ENCODE peak calls at places on chromosomes 11 and 22, in five cellular contexts. One of them, this sample, is unnamed.

GRCh38 chr11:57349491-57350274 is 11.5 kb downstream of the P2RX3 start:
- DNase-seq in stromal cell of bone marrow: no peak
- DNase-seq in activated naive CD8-positive, alpha-beta T cell treated with anti-CD3 and anti-CD28 coated beads for 36 hours: peak
- DNase-seq in cardiac septum: peak
- DNase-seq in caudate nucleus: peak
- DNase-seq in this sample: peak

GRCh38 chr11:134712228-134713145 is 300.4 kb upstream of the B3GAT1 start:
- DNase-seq in stromal cell of bone marrow: no peak
- DNase-seq in cardiac septum: no peak
- DNase-seq in caudate nucleus: no peak
- DNase-seq in activated naive CD8-positive, alpha-beta T cell treated with anti-CD3 and anti-CD28 coated beads for 36 hours: no peak
- DNase-seq in this sample: no peak

GRCh38 chr11:112012877-112013276 is 12.3 kb upstream of the DLAT start:
- DNase-seq in cardiac septum: no peak
- DNase-seq in caudate nucleus: no peak
- DNase-seq in activated naive CD8-positive, alpha-beta T cell treated with anti-CD3 and anti-CD28 coated beads for 36 hours: no peak
- DNase-seq in stromal cell of bone marrow: no peak
- DNase-seq in this sample: no peak

GRCh38 chr11:116901211-116901610 is 63.8 kb upstream of the APOA1 start:
- DNase-seq in cardiac septum: peak
- DNase-seq in caudate nucleus: no peak
- DNase-seq in stromal cell of bone marrow: no peak
- DNase-seq in activated naive CD8-positive, alpha-beta T cell treated with anti-CD3 and anti-CD28 coated beads for 36 hours: no peak
- DNase-seq in this sample: no peak

GRCh38 chr22:23892626-23893445 is 1.3 kb upstream of the MIF start:
- DNase-seq in activated naive CD8-positive, alpha-beta T cell treated with anti-CD3 and anti-CD28 coated beads for 36 hours: no peak
- DNase-seq in cardiac septum: no peak
- DNase-seq in caudate nucleus: no peak
- DNase-seq in stromal cell of bone marrow: no peak
- DNase-seq in this sample: no peak

GRCh38 chr11:69213964-69214363 is 58.2 kb downstream of the SMIM38 start:
- DNase-seq in activated naive CD8-positive, alpha-beta T cell treated with anti-CD3 and anti-CD28 coated beads for 36 hours: no peak
- DNase-seq in cardiac septum: peak
- DNase-seq in stromal cell of bone marrow: no peak
- DNase-seq in caudate nucleus: no peak
- DNase-seq in this sample: no peak

GRCh38 chr11:130301002-130301401 is 13.7 kb downstream of the ZBTB44 start:
- DNase-seq in stromal cell of bone marrow: no peak
- DNase-seq in cardiac septum: no peak
- DNase-seq in caudate nucleus: no peak
- DNase-seq in activated naive CD8-positive, alpha-beta T cell treated with anti-CD3 and anti-CD28 coated beads for 36 hours: no peak
- DNase-seq in this sample: no peak

GRCh38 chr11:7575841-7576451 is 62.1 kb downstream of the PPFIBP2 start:
- DNase-seq in activated naive CD8-positive, alpha-beta T cell treated with anti-CD3 and anti-CD28 coated beads for 36 hours: peak
- DNase-seq in stromal cell of bone marrow: no peak
- DNase-seq in caudate nucleus: no peak
- DNase-seq in cardiac septum: no peak
- DNase-seq in this sample: no peak

GRCh38 chr11:45930951-45931563 is 8.6 kb downstream of the LARGE2 start:
- DNase-seq in activated naive CD8-positive, alpha-beta T cell treated with anti-CD3 and anti-CD28 coated beads for 36 hours: no peak
- DNase-seq in stromal cell of bone marrow: no peak
- DNase-seq in cardiac septum: no peak
- DNase-seq in caudate nucleus: no peak
- DNase-seq in this sample: no peak

GRCh38 chr11:112666253-112666652 is 295.0 kb upstream of the NCAM1 start:
- DNase-seq in activated naive CD8-positive, alpha-beta T cell treated with anti-CD3 and anti-CD28 coated beads for 36 hours: no peak
- DNase-seq in cardiac septum: no peak
- DNase-seq in stromal cell of bone marrow: no peak
- DNase-seq in caudate nucleus: no peak
- DNase-seq in this sample: no peak

GRCh38 chr22:22201185-22201924 is 43.2 kb upstream of the VPREB1 start:
- DNase-seq in stromal cell of bone marrow: no peak
- DNase-seq in cardiac septum: no peak
- DNase-seq in activated naive CD8-positive, alpha-beta T cell treated with anti-CD3 and anti-CD28 coated beads for 36 hours: peak
- DNase-seq in caudate nucleus: peak
- DNase-seq in this sample: no peak

GRCh38 chr11:32090774-32091370 is at the start of gene RCN1:
- DNase-seq in activated naive CD8-positive, alpha-beta T cell treated with anti-CD3 and anti-CD28 coated beads for 36 hours: peak
- DNase-seq in cardiac septum: peak
- DNase-seq in caudate nucleus: no peak
- DNase-seq in stromal cell of bone marrow: peak
- DNase-seq in this sample: no peak

GRCh38 chr11:57978686-57979531 is 44.8 kb upstream of the OR9Q1 start:
- DNase-seq in activated naive CD8-positive, alpha-beta T cell treated with anti-CD3 and anti-CD28 coated beads for 36 hours: no peak
- DNase-seq in cardiac septum: no peak
- DNase-seq in caudate nucleus: no peak
- DNase-seq in stromal cell of bone marrow: peak
- DNase-seq in this sample: no peak

GRCh38 chr11:64654958-64655541 is 64.0 kb downstream of the SLC22A12 start:
- DNase-seq in caudate nucleus: no peak
- DNase-seq in stromal cell of bone marrow: no peak
- DNase-seq in activated naive CD8-positive, alpha-beta T cell treated with anti-CD3 and anti-CD28 coated beads for 36 hours: no peak
- DNase-seq in cardiac septum: no peak
- DNase-seq in this sample: no peak

GRCh38 chr11:12789574-12789973 is 115.4 kb downstream of the TEAD1 start:
- DNase-seq in stromal cell of bone marrow: no peak
- DNase-seq in cardiac septum: no peak
- DNase-seq in activated naive CD8-positive, alpha-beta T cell treated with anti-CD3 and anti-CD28 coated beads for 36 hours: no peak
- DNase-seq in caudate nucleus: no peak
- DNase-seq in this sample: no peak

GRCh38 chr22:36383110-36383581 is 4.6 kb downstream of the MYH9 start:
- DNase-seq in cardiac septum: no peak
- DNase-seq in activated naive CD8-positive, alpha-beta T cell treated with anti-CD3 and anti-CD28 coated beads for 36 hours: peak
- DNase-seq in caudate nucleus: no peak
- DNase-seq in stromal cell of bone marrow: no peak
- DNase-seq in this sample: no peak

GRCh38 chr11:44623321-44623715 is 57.9 kb downstream of the CD82 start:
- DNase-seq in cardiac septum: peak
- DNase-seq in caudate nucleus: no peak
- DNase-seq in stromal cell of bone marrow: no peak
- DNase-seq in activated naive CD8-positive, alpha-beta T cell treated with anti-CD3 and anti-CD28 coated beads for 36 hours: no peak
- DNase-seq in this sample: no peak

GRCh38 chr11:69162505-69162904 is 6.8 kb downstream of the SMIM38 start:
- DNase-seq in activated naive CD8-positive, alpha-beta T cell treated with anti-CD3 and anti-CD28 coated beads for 36 hours: no peak
- DNase-seq in cardiac septum: no peak
- DNase-seq in stromal cell of bone marrow: no peak
- DNase-seq in caudate nucleus: no peak
- DNase-seq in this sample: no peak

GRCh38 chr22:30392661-30393321 is 4.0 kb upstream of the SEC14L2 start:
- DNase-seq in stromal cell of bone marrow: no peak
- DNase-seq in activated naive CD8-positive, alpha-beta T cell treated with anti-CD3 and anti-CD28 coated beads for 36 hours: no peak
- DNase-seq in cardiac septum: no peak
- DNase-seq in caudate nucleus: no peak
- DNase-seq in this sample: no peak

GRCh38 chr22:48744967-48745841 is 1082.5 kb downstream of the BRD1 start:
- DNase-seq in activated naive CD8-positive, alpha-beta T cell treated with anti-CD3 and anti-CD28 coated beads for 36 hours: no peak
- DNase-seq in cardiac septum: peak
- DNase-seq in stromal cell of bone marrow: no peak
- DNase-seq in caudate nucleus: no peak
- DNase-seq in this sample: no peak

GRCh38 chr11:73141031-73141308 is 1.1 kb downstream of the FCHSD2 start:
- DNase-seq in stromal cell of bone marrow: no peak
- DNase-seq in cardiac septum: no peak
- DNase-seq in caudate nucleus: no peak
- DNase-seq in activated naive CD8-positive, alpha-beta T cell treated with anti-CD3 and anti-CD28 coated beads for 36 hours: peak
- DNase-seq in this sample: no peak

GRCh38 chr11:29231991-29232390 is 784.8 kb downstream of the KCNA4 start:
- DNase-seq in activated naive CD8-positive, alpha-beta T cell treated with anti-CD3 and anti-CD28 coated beads for 36 hours: no peak
- DNase-seq in caudate nucleus: no peak
- DNase-seq in stromal cell of bone marrow: no peak
- DNase-seq in cardiac septum: no peak
- DNase-seq in this sample: no peak

GRCh38 chr11:118168751-118169150 is 7.7 kb downstream of the SCN2B start:
- DNase-seq in cardiac septum: no peak
- DNase-seq in caudate nucleus: no peak
- DNase-seq in activated naive CD8-positive, alpha-beta T cell treated with anti-CD3 and anti-CD28 coated beads for 36 hours: no peak
- DNase-seq in stromal cell of bone marrow: no peak
- DNase-seq in this sample: no peak

GRCh38 chr11:117199916-117200812 is 994 bp downstream of the TAGLN start:
- DNase-seq in cardiac septum: no peak
- DNase-seq in caudate nucleus: no peak
- DNase-seq in stromal cell of bone marrow: no peak
- DNase-seq in activated naive CD8-positive, alpha-beta T cell treated with anti-CD3 and anti-CD28 coated beads for 36 hours: no peak
- DNase-seq in this sample: no peak

GRCh38 chr11:2699185-2699530 is 636 bp downstream of the KCNQ1OT1 start:
- DNase-seq in caudate nucleus: no peak
- DNase-seq in activated naive CD8-positive, alpha-beta T cell treated with anti-CD3 and anti-CD28 coated beads for 36 hours: peak
- DNase-seq in stromal cell of bone marrow: no peak
- DNase-seq in cardiac septum: no peak
- DNase-seq in this sample: no peak

GRCh38 chr11:68312117-68312779 is at the start of gene LRP5:
- DNase-seq in caudate nucleus: no peak
- DNase-seq in cardiac septum: no peak
- DNase-seq in stromal cell of bone marrow: no peak
- DNase-seq in activated naive CD8-positive, alpha-beta T cell treated with anti-CD3 and anti-CD28 coated beads for 36 hours: peak
- DNase-seq in this sample: no peak

GRCh38 chr22:18985761-18986160 is 49.7 kb upstream of the PRODH start:
- DNase-seq in cardiac septum: no peak
- DNase-seq in activated naive CD8-positive, alpha-beta T cell treated with anti-CD3 and anti-CD28 coated beads for 36 hours: no peak
- DNase-seq in caudate nucleus: no peak
- DNase-seq in stromal cell of bone marrow: no peak
- DNase-seq in this sample: no peak

GRCh38 chr11:43923327-43924111 is 18.9 kb upstream of the C11orf96 start:
- DNase-seq in activated naive CD8-positive, alpha-beta T cell treated with anti-CD3 and anti-CD28 coated beads for 36 hours: no peak
- DNase-seq in caudate nucleus: no peak
- DNase-seq in cardiac septum: no peak
- DNase-seq in stromal cell of bone marrow: peak
- DNase-seq in this sample: no peak

GRCh38 chr11:76778874-76779273 is 4.3 kb upstream of the TSKU start:
- DNase-seq in activated naive CD8-positive, alpha-beta T cell treated with anti-CD3 and anti-CD28 coated beads for 36 hours: no peak
- DNase-seq in cardiac septum: no peak
- DNase-seq in stromal cell of bone marrow: no peak
- DNase-seq in caudate nucleus: no peak
- DNase-seq in this sample: no peak

GRCh38 chr11:106446961-106447360 is 369.5 kb downstream of the AASDHPPT start:
- DNase-seq in stromal cell of bone marrow: no peak
- DNase-seq in activated naive CD8-positive, alpha-beta T cell treated with anti-CD3 and anti-CD28 coated beads for 36 hours: no peak
- DNase-seq in cardiac septum: no peak
- DNase-seq in caudate nucleus: no peak
- DNase-seq in this sample: no peak

GRCh38 chr11:2760196-2760871 is 60.5 kb upstream of the KCNQ1OT1 start:
- DNase-seq in caudate nucleus: no peak
- DNase-seq in activated naive CD8-positive, alpha-beta T cell treated with anti-CD3 and anti-CD28 coated beads for 36 hours: no peak
- DNase-seq in cardiac septum: peak
- DNase-seq in stromal cell of bone marrow: no peak
- DNase-seq in this sample: no peak

GRCh38 chr11:1281974-1282365 is 27.5 kb downstream of the TOLLIP start:
- DNase-seq in stromal cell of bone marrow: no peak
- DNase-seq in activated naive CD8-positive, alpha-beta T cell treated with anti-CD3 and anti-CD28 coated beads for 36 hours: no peak
- DNase-seq in caudate nucleus: no peak
- DNase-seq in cardiac septum: no peak
- DNase-seq in this sample: no peak

GRCh38 chr11:112520293-112520692 is 259.6 kb upstream of the PLET1 start:
- DNase-seq in stromal cell of bone marrow: no peak
- DNase-seq in caudate nucleus: no peak
- DNase-seq in cardiac septum: no peak
- DNase-seq in activated naive CD8-positive, alpha-beta T cell treated with anti-CD3 and anti-CD28 coated beads for 36 hours: no peak
- DNase-seq in this sample: no peak

GRCh38 chr11:8768625-8769333 is 86.2 kb downstream of the RPL27A start:
- DNase-seq in stromal cell of bone marrow: peak
- DNase-seq in caudate nucleus: no peak
- DNase-seq in activated naive CD8-positive, alpha-beta T cell treated with anti-CD3 and anti-CD28 coated beads for 36 hours: no peak
- DNase-seq in cardiac septum: no peak
- DNase-seq in this sample: no peak

GRCh38 chr11:121757480-121758125 is 304.8 kb upstream of the SORL1-AS1 start:
- DNase-seq in stromal cell of bone marrow: no peak
- DNase-seq in cardiac septum: no peak
- DNase-seq in activated naive CD8-positive, alpha-beta T cell treated with anti-CD3 and anti-CD28 coated beads for 36 hours: no peak
- DNase-seq in caudate nucleus: no peak
- DNase-seq in this sample: no peak